ENCODE peak calls at places on chromosomes 13 and 19, in eight cellular contexts. P is stimulated activated CD4-positive, alpha-beta T cell treated with anti-CD3 and anti-CD28 coated beads, Interleukin-1b, Interleukin-23, amount 100 ng/mL, for 1 hour; A is HFF-Myc; V is NCI-H1092 treated with DMSO at 0.1 percent for 48 hours; X is activated T-helper 1 cell treated with anti-CD3 and anti-CD28 coated beads, Interleukin-12 subunit alpha, Interleukin-12 subunit beta, Interleukin-2, Interleukin-4 antibody, amounts not matched to agents 30 ng/mL and 10 ng/mL and 1 ng/mL, durations not matched to agents 14 hours and 24 hours and 36 hours; T is lower leg skin; J is EH; I is Jurkat, Clone E6-1. L is an unnamed sample.

GRCh38 chr19:35433448-35433847 is 14.6 kb upstream of the FFAR2 start:
- DNase-seq in A (no peak), V (no peak), I (no peak), J (no peak), X (no peak), P (no peak), T (no peak), L (no peak)

GRCh38 chr19:48874309-48875135 is 2.3 kb downstream of the PPP1R15A start:
- DNase-seq in T (no peak), A (no peak), J (peak; percentile 83), V (no peak), I (no peak), P (no peak), X (no peak), L (peak; percentile 49)

GRCh38 chr13:99828114-99828513 is 143.5 kb downstream of the ZIC5 start:
- DNase-seq in X (no peak), A (no peak), J (no peak), I (no peak), P (no peak), V (no peak), T (no peak), L (no peak)

GRCh38 chr19:50646074-50646807 is 3.0 kb upstream of the C19orf81 start:
- DNase-seq in I (no peak), J (peak; percentile 81), V (no peak), A (peak; percentile 52), X (no peak), T (no peak), P (no peak), L (no peak)

GRCh38 chr13:96984061-96984508 is 10.2 kb downstream of the OXGR1 start:
- DNase-seq in X (no peak), V (no peak), A (no peak), I (peak; percentile 70), J (no peak), T (peak; percentile 52), P (no peak), L (no peak)

GRCh38 chr19:3146677-3147100 is 10.9 kb downstream of the GNA15 start:
- DNase-seq in P (peak; percentile 29), T (no peak), V (no peak), A (no peak), I (no peak), X (peak; percentile 53), J (no peak), L (no peak)

GRCh38 chr19:36420961-36421748 is 2.7 kb upstream of the ZFP82 start:
- DNase-seq in V (peak; percentile 28), I (no peak), X (no peak), A (no peak), P (no peak), T (no peak), J (peak; percentile 31), L (peak; percentile 17)

GRCh38 chr19:33675501-33676124 is 53.9 kb downstream of the CHST8 start:
- DNase-seq in X (no peak), A (no peak), T (no peak), I (no peak), P (no peak), J (no peak), V (no peak), L (no peak)

GRCh38 chr13:113044431-113045114 is 61.0 kb upstream of the F7 start:
- DNase-seq in J (no peak), T (no peak), V (no peak), A (no peak), P (no peak), X (no peak), I (no peak), L (no peak)

GRCh38 chr13:24737042-24737441 is 26.9 kb upstream of the RNF17 start:
- DNase-seq in I (no peak), A (no peak), J (no peak), T (no peak), X (no peak), V (no peak), P (no peak), L (no peak)

GRCh38 chr13:111005808-111006494 is 91.1 kb upstream of the ANKRD10 start:
- DNase-seq in T (no peak), P (no peak), A (no peak), I (no peak), V (peak; percentile 90), X (no peak), J (peak; percentile 44), L (peak; percentile 44)

GRCh38 chr13:75864718-75865117 is 228.6 kb downstream of the LMO7 start:
- DNase-seq in I (no peak), A (no peak), P (no peak), X (no peak), J (peak; percentile 57), T (no peak), V (no peak), L (no peak)

GRCh38 chr13:98549006-98549727 is 27.7 kb downstream of the STK24 start:
- DNase-seq in J (peak; percentile 94), I (no peak), V (no peak), T (no peak), P (no peak), A (peak; percentile 86), X (no peak), L (no peak)

GRCh38 chr19:2033825-2034159 is 17.3 kb downstream of the MKNK2 start:
- DNase-seq in P (no peak), T (no peak), A (no peak), I (no peak), X (no peak), J (no peak), V (no peak), L (no peak)

GRCh38 chr13:27408074-27408473 is 16.3 kb upstream of the GTF3A start:
- DNase-seq in A (no peak), X (no peak), J (no peak), T (no peak), P (no peak), V (no peak), I (no peak), L (no peak)

GRCh38 chr13:33953203-33953602 is 135.3 kb downstream of the RFC3 start:
- DNase-seq in X (no peak), T (no peak), I (no peak), V (no peak), J (peak; percentile 85), A (no peak), P (no peak), L (no peak)

GRCh38 chr13:39810091-39810877 is 154.8 kb downstream of the COG6 start:
- DNase-seq in I (no peak), A (no peak), J (no peak), X (no peak), P (no peak), T (no peak), V (no peak), L (no peak)

GRCh38 chr19:11141937-11142527 is 13.6 kb downstream of the SPC24 start:
- DNase-seq in J (no peak), A (no peak), V (no peak), T (no peak), X (no peak), P (no peak), I (no peak), L (peak; percentile 53)

GRCh38 chr19:49142866-49143335 is 12.3 kb downstream of the HRC start:
- DNase-seq in V (peak; percentile 89), X (peak; percentile 73), A (no peak), I (no peak), J (peak; percentile 95), P (no peak), T (peak; percentile 76), L (peak; percentile 84)

L was measured in uterus.